ENCODE peak calls at places on chromosomes 1 and 21, in eight cellular contexts. J is cardiac fibroblast, G is RWPE1, Y is spleen, F is endothelial cell, X is type B pancreatic cell, I is A549, U is thoracic aorta. M is an unnamed sample.

GRCh38 chr1:192901500-192901899 is 92.7 kb downstream of the RGS2 start:
- DNase-seq in J (no peak), G (peak), Y (no peak), F (no peak), X (no peak), I (no peak), U (no peak), M (no peak)

GRCh38 chr1:218274551-218274950 is 10.5 kb upstream of the RRP15 start:
- DNase-seq in J (no peak), G (no peak), Y (no peak), F (no peak), X (no peak), I (no peak), U (no peak), M (no peak)

GRCh38 chr1:90407737-90408136 is 309.4 kb downstream of the BARHL2 start:
- DNase-seq in J (no peak), G (no peak), Y (no peak), F (no peak), X (no peak), I (no peak), U (no peak), M (no peak)

GRCh38 chr1:204578867-204579664 is 62.9 kb downstream of the MDM4 start:
- DNase-seq in J (peak), G (no peak), Y (peak), F (no peak), X (no peak), I (no peak), U (no peak), M (no peak)

GRCh38 chr1:39852214-39852791 is 31.0 kb downstream of the TRIT1 start:
- DNase-seq in J (no peak), G (peak), Y (no peak), F (no peak), X (no peak), I (no peak), U (no peak), M (peak)

GRCh38 chr1:66271216-66271903 is 262.6 kb upstream of the SGIP1 start:
- DNase-seq in J (peak), G (peak), Y (no peak), F (peak), X (no peak), I (peak), U (peak), M (peak)

GRCh38 chr1:54774820-54775498 is 10.6 kb upstream of the PARS2 start:
- DNase-seq in J (peak), G (peak), Y (no peak), F (peak), X (no peak), I (peak), U (no peak), M (peak)

GRCh38 chr1:156128749-156129682 is 14.5 kb downstream of the LMNA start:
- DNase-seq in J (peak), G (no peak), Y (no peak), F (no peak), X (no peak), I (no peak), U (no peak), M (no peak)

GRCh38 chr1:229407206-229408026 is 26.5 kb downstream of the ACTA1 start:
- DNase-seq in J (no peak), G (no peak), Y (no peak), F (no peak), X (no peak), I (no peak), U (no peak), M (no peak)

GRCh38 chr1:56073614-56074356 is 505.6 kb downstream of the PLPP3 start:
- DNase-seq in J (peak), G (no peak), Y (no peak), F (no peak), X (no peak), I (no peak), U (peak), M (no peak)

GRCh38 chr1:229217716-229218115 is 53.2 kb upstream of the RAB4A start:
- DNase-seq in J (no peak), G (no peak), Y (no peak), F (no peak), X (no peak), I (peak), U (no peak), M (no peak)

GRCh38 chr1:245879091-245879490 is 628.0 kb downstream of the SMYD3 start:
- DNase-seq in J (no peak), G (no peak), Y (no peak), F (no peak), X (no peak), I (no peak), U (no peak), M (no peak)

GRCh38 chr1:4653328-4653660 is 1.1 kb upstream of the AJAP1 start:
- DNase-seq in J (no peak), G (no peak), Y (no peak), F (no peak), X (no peak), I (no peak), U (no peak), M (no peak)

GRCh38 chr21:31198575-31198974 is 145.5 kb downstream of the TIAM1 start:
- DNase-seq in J (peak), G (peak), Y (no peak), F (no peak), X (no peak), I (peak), U (no peak), M (no peak)

GRCh38 chr1:119554188-119554587 is 47.2 kb downstream of the HSD3B1 start:
- DNase-seq in J (peak), G (no peak), Y (no peak), F (no peak), X (no peak), I (no peak), U (no peak), M (no peak)

GRCh38 chr1:75791022-75791421 is 5.0 kb downstream of the RABGGTB start:
- DNase-seq in J (no peak), G (peak), Y (no peak), F (no peak), X (no peak), I (no peak), U (no peak), M (no peak)

GRCh38 chr1:7117599-7118281 is 332.5 kb downstream of the CAMTA1 start:
- DNase-seq in J (peak), G (peak), Y (no peak), F (peak), X (no peak), I (peak), U (no peak), M (peak)
- TF ChIP-seq CTCF in J (peak), G (no peak), Y (no peak), F (no peak), X (peak), I (no peak), U (no peak), M (no peak)

GRCh38 chr21:40512590-40512989 is 334.4 kb downstream of the DSCAM start:
- DNase-seq in J (no peak), G (no peak), Y (no peak), F (no peak), X (no peak), I (no peak), U (no peak), M (peak)
- TF ChIP-seq CTCF in J (peak), G (peak), Y (no peak), F (peak), X (peak), I (peak), U (no peak), M (peak)

GRCh38 chr1:115545791-115546733 is 95.7 kb upstream of the VANGL1 start:
- DNase-seq in J (peak), G (peak), Y (no peak), F (peak), X (no peak), I (peak), U (no peak), M (peak)
- TF ChIP-seq CTCF in J (peak), G (peak), Y (peak), F (no peak), X (peak), I (peak), U (peak), M (peak)

GRCh38 chr21:34582506-34583150 is 32.3 kb downstream of the RCAN1 start:
- DNase-seq in J (peak), G (peak), Y (no peak), F (peak), X (no peak), I (peak), U (no peak), M (peak)
- TF ChIP-seq CTCF in J (peak), G (no peak), Y (peak), F (no peak), X (peak), I (peak), U (peak), M (peak)

DNA sequence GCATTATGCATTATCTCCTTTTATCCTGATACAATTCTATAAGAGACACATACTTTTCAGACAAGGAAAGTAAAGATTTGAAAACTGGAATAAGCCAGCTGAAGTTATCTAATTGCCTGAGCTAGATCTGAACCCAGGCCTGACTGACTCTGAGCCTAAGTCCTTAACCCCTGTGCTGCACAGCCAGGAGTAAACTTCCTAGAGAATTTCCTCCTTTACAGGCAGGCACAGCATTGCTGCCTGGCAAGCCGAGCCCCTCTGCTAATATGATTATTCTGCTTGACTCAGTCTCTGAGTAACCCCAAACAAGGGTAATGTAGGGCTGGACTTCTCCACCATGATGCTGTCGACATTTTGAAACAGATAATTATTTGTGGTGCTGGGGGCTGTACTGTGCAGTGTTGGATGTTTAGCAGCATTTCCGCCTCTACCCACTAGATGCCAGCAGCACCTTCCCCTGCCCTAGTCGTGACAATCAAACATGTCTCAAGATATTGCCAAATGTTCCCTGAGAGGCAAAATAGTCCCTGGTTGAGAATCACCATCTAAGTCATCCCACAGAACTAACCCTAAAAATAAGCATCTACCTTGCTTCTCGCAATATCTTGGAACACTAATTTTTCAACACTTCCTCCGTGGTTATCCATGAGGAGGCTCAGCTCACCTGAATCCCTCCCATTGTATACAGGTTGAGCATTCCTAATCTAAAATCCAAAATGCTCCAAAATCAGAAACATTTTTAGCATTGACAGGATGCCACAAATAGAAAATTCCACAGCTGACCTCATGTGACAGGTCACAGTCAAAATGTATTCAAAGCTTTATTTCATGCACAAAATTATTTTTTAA is 18.5 kb downstream of the CAMK1G start:
- DNase-seq in J (peak), G (peak), Y (no peak), F (peak), X (no peak), I (peak), U (no peak), M (no peak)
- TF ChIP-seq CTCF in J (peak), G (peak), Y (no peak), F (peak), X (peak), I (peak), U (peak), M (peak)

DNA sequence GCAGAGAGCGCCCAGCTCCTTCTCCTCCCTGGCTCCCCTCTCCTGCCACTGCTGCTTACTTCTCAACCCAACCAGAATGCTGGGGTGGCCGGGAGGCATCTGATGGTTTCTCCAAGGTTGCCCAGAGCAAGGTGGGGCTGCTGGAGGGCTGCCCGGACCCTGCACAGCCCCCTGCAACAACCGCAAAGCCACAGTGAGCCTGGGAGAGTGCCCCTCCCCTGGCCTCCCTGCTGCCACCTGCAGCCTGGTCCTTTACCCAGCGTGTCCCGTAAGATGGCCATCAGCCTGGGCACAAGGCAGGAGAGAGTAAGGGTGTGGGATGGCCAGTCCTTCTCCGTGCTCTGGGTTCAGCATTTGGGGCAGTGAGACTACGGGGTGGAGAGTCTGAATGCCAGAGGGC is 17.0 kb downstream of the MX2 start:
- DNase-seq in J (no peak), G (no peak), Y (no peak), F (no peak), X (no peak), I (no peak), U (no peak), M (no peak)
- TF ChIP-seq CTCF in J (no peak), G (no peak), Y (no peak), F (no peak), X (no peak), I (no peak), U (no peak), M (no peak)

DNA sequence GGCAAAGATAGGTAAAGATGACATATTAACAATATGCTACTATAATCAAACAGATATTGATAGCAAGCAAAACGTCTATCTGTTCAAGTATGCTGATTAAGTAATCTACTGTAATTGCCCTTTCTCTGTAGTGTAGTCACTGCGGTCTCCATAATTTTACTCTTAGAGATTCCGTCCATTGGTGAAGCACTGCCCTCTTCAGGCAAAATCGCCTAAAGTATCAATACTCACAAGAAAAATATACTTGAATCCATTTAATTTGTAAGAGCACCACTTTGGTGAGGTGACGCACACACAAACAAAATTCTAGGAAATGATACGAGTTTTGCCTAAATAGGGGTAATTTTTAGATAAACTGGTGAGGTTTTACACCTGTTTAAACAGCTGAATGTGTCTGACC is 434.6 kb upstream of the CHRM3 start:
- DNase-seq in J (peak), G (peak), Y (no peak), F (peak), X (no peak), I (peak), U (no peak), M (peak)
- TF ChIP-seq CTCF in J (peak), G (peak), Y (no peak), F (peak), X (peak), I (peak), U (no peak), M (peak)

GRCh38 chr1:169111472-169111871 is 5.0 kb downstream of the ATP1B1 start:
- DNase-seq in J (no peak), G (no peak), Y (no peak), F (no peak), X (no peak), I (no peak), U (no peak), M (no peak)
- TF ChIP-seq CTCF in J (no peak), G (no peak), Y (no peak), F (no peak), X (no peak), I (no peak), U (no peak), M (no peak)

DNA sequence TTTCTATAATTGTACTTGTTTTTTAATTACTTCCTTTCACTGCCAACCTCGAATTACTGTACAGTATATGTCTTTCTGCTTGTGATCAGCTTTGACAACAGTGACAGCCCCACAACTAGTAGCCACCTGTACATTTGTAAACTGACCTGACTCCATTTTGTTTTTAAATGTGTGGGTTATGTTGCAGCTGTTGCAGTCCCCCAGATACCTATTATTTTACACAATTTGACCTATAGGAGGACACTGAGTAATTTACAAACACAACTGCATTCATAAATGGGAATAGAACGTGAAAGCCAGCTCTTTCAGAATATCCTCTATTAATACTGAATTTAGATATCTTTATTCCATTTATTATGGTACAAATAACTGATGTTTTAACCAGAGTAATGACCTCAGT is 2.5 kb upstream of the VAMP3 start:
- DNase-seq in J (no peak), G (no peak), Y (no peak), F (no peak), X (no peak), I (no peak), U (no peak), M (no peak)
- TF ChIP-seq CTCF in J (no peak), G (no peak), Y (no peak), F (no peak), X (no peak), I (no peak), U (no peak), M (no peak)